ENCODE peak calls at places on chromosomes 3 and 15, in six cellular contexts. One of them, this sample, is unnamed.

GRCh38 chr3:87898971-87899370 is 159.8 kb downstream of the CGGBP1 start:
- DNase-seq in activated naive CD8-positive, alpha-beta T cell treated with anti-CD3 and anti-CD28 coated beads, Interleukin-2, amount 50 U/mL, for 24 hours: no peak
- DNase-seq in small intestine: no peak
- DNase-seq in stimulated activated CD8-positive, alpha-beta memory T cell treated with anti-CD3 and anti-CD28 coated beads, Interleukin-15, amount 100 ng/mL, for 24 hours: no peak
- DNase-seq in NCI-H187 treated with DMSO at 0.1 percent for 48 hours: no peak
- DNase-seq in endodermal cell: no peak
- DNase-seq in this sample: no peak

GRCh38 chr3:142275856-142276255 is 50.5 kb upstream of the GK5 start:
- DNase-seq in activated naive CD8-positive, alpha-beta T cell treated with anti-CD3 and anti-CD28 coated beads, Interleukin-2, amount 50 U/mL, for 24 hours: no peak
- DNase-seq in small intestine: no peak
- DNase-seq in stimulated activated CD8-positive, alpha-beta memory T cell treated with anti-CD3 and anti-CD28 coated beads, Interleukin-15, amount 100 ng/mL, for 24 hours: no peak
- DNase-seq in NCI-H187 treated with DMSO at 0.1 percent for 48 hours: no peak
- DNase-seq in endodermal cell: no peak
- DNase-seq in this sample: no peak

GRCh38 chr15:64263567-64263966 is 92.4 kb downstream of the CSNK1G1 start:
- DNase-seq in activated naive CD8-positive, alpha-beta T cell treated with anti-CD3 and anti-CD28 coated beads, Interleukin-2, amount 50 U/mL, for 24 hours: no peak
- DNase-seq in small intestine: no peak
- DNase-seq in stimulated activated CD8-positive, alpha-beta memory T cell treated with anti-CD3 and anti-CD28 coated beads, Interleukin-15, amount 100 ng/mL, for 24 hours: no peak
- DNase-seq in NCI-H187 treated with DMSO at 0.1 percent for 48 hours: no peak
- DNase-seq in endodermal cell: no peak
- DNase-seq in this sample: no peak

GRCh38 chr3:145719118-145719517 is 441.9 kb downstream of the PLOD2 start:
- DNase-seq in activated naive CD8-positive, alpha-beta T cell treated with anti-CD3 and anti-CD28 coated beads, Interleukin-2, amount 50 U/mL, for 24 hours: no peak
- DNase-seq in small intestine: no peak
- DNase-seq in stimulated activated CD8-positive, alpha-beta memory T cell treated with anti-CD3 and anti-CD28 coated beads, Interleukin-15, amount 100 ng/mL, for 24 hours: no peak
- DNase-seq in NCI-H187 treated with DMSO at 0.1 percent for 48 hours: no peak
- DNase-seq in endodermal cell: no peak
- DNase-seq in this sample: no peak

GRCh38 chr3:13264468-13264795 is 155.7 kb downstream of the NUP210 start:
- DNase-seq in activated naive CD8-positive, alpha-beta T cell treated with anti-CD3 and anti-CD28 coated beads, Interleukin-2, amount 50 U/mL, for 24 hours: no peak
- DNase-seq in small intestine: no peak
- DNase-seq in stimulated activated CD8-positive, alpha-beta memory T cell treated with anti-CD3 and anti-CD28 coated beads, Interleukin-15, amount 100 ng/mL, for 24 hours: no peak
- DNase-seq in NCI-H187 treated with DMSO at 0.1 percent for 48 hours: no peak
- DNase-seq in endodermal cell: no peak
- DNase-seq in this sample: no peak

GRCh38 chr3:190911382-190911781 is 48.9 kb upstream of the GMNC start:
- DNase-seq in activated naive CD8-positive, alpha-beta T cell treated with anti-CD3 and anti-CD28 coated beads, Interleukin-2, amount 50 U/mL, for 24 hours: no peak
- DNase-seq in small intestine: no peak
- DNase-seq in stimulated activated CD8-positive, alpha-beta memory T cell treated with anti-CD3 and anti-CD28 coated beads, Interleukin-15, amount 100 ng/mL, for 24 hours: no peak
- DNase-seq in NCI-H187 treated with DMSO at 0.1 percent for 48 hours: no peak
- DNase-seq in endodermal cell: peak
- DNase-seq in this sample: no peak

GRCh38 chr15:73004462-73004861 is 47.8 kb upstream of the NEO1 start:
- DNase-seq in activated naive CD8-positive, alpha-beta T cell treated with anti-CD3 and anti-CD28 coated beads, Interleukin-2, amount 50 U/mL, for 24 hours: no peak
- DNase-seq in small intestine: no peak
- DNase-seq in stimulated activated CD8-positive, alpha-beta memory T cell treated with anti-CD3 and anti-CD28 coated beads, Interleukin-15, amount 100 ng/mL, for 24 hours: no peak
- DNase-seq in NCI-H187 treated with DMSO at 0.1 percent for 48 hours: no peak
- DNase-seq in endodermal cell: no peak
- DNase-seq in this sample: no peak

GRCh38 chr3:142270407-142270806 is 45.0 kb upstream of the GK5 start:
- DNase-seq in activated naive CD8-positive, alpha-beta T cell treated with anti-CD3 and anti-CD28 coated beads, Interleukin-2, amount 50 U/mL, for 24 hours: no peak
- DNase-seq in small intestine: no peak
- DNase-seq in stimulated activated CD8-positive, alpha-beta memory T cell treated with anti-CD3 and anti-CD28 coated beads, Interleukin-15, amount 100 ng/mL, for 24 hours: no peak
- DNase-seq in NCI-H187 treated with DMSO at 0.1 percent for 48 hours: no peak
- DNase-seq in endodermal cell: no peak
- DNase-seq in this sample: no peak

GRCh38 chr15:84788500-84788899 is 28.7 kb upstream of the ALPK3 start:
- DNase-seq in activated naive CD8-positive, alpha-beta T cell treated with anti-CD3 and anti-CD28 coated beads, Interleukin-2, amount 50 U/mL, for 24 hours: no peak
- DNase-seq in small intestine: no peak
- DNase-seq in stimulated activated CD8-positive, alpha-beta memory T cell treated with anti-CD3 and anti-CD28 coated beads, Interleukin-15, amount 100 ng/mL, for 24 hours: no peak
- DNase-seq in NCI-H187 treated with DMSO at 0.1 percent for 48 hours: no peak
- DNase-seq in endodermal cell: no peak
- DNase-seq in this sample: no peak

GRCh38 chr3:106438916-106439315 is 570.1 kb upstream of the CBLB start:
- DNase-seq in activated naive CD8-positive, alpha-beta T cell treated with anti-CD3 and anti-CD28 coated beads, Interleukin-2, amount 50 U/mL, for 24 hours: no peak
- DNase-seq in small intestine: no peak
- DNase-seq in stimulated activated CD8-positive, alpha-beta memory T cell treated with anti-CD3 and anti-CD28 coated beads, Interleukin-15, amount 100 ng/mL, for 24 hours: no peak
- DNase-seq in NCI-H187 treated with DMSO at 0.1 percent for 48 hours: no peak
- DNase-seq in endodermal cell: no peak
- DNase-seq in this sample: no peak

GRCh38 chr3:193982258-193982659 is 153.7 kb upstream of the HES1 start:
- DNase-seq in activated naive CD8-positive, alpha-beta T cell treated with anti-CD3 and anti-CD28 coated beads, Interleukin-2, amount 50 U/mL, for 24 hours: no peak
- DNase-seq in small intestine: peak
- DNase-seq in stimulated activated CD8-positive, alpha-beta memory T cell treated with anti-CD3 and anti-CD28 coated beads, Interleukin-15, amount 100 ng/mL, for 24 hours: no peak
- DNase-seq in NCI-H187 treated with DMSO at 0.1 percent for 48 hours: no peak
- DNase-seq in endodermal cell: no peak
- DNase-seq in this sample: no peak

GRCh38 chr15:74108111-74108510 is 22.3 kb upstream of the ISLR2 start:
- DNase-seq in activated naive CD8-positive, alpha-beta T cell treated with anti-CD3 and anti-CD28 coated beads, Interleukin-2, amount 50 U/mL, for 24 hours: no peak
- DNase-seq in small intestine: no peak
- DNase-seq in stimulated activated CD8-positive, alpha-beta memory T cell treated with anti-CD3 and anti-CD28 coated beads, Interleukin-15, amount 100 ng/mL, for 24 hours: no peak
- DNase-seq in NCI-H187 treated with DMSO at 0.1 percent for 48 hours: no peak
- DNase-seq in endodermal cell: no peak
- DNase-seq in this sample: no peak

GRCh38 chr3:112354642-112355333 is 21.8 kb downstream of the CD200 start:
- DNase-seq in activated naive CD8-positive, alpha-beta T cell treated with anti-CD3 and anti-CD28 coated beads, Interleukin-2, amount 50 U/mL, for 24 hours: no peak
- DNase-seq in small intestine: no peak
- DNase-seq in stimulated activated CD8-positive, alpha-beta memory T cell treated with anti-CD3 and anti-CD28 coated beads, Interleukin-15, amount 100 ng/mL, for 24 hours: no peak
- DNase-seq in NCI-H187 treated with DMSO at 0.1 percent for 48 hours: no peak
- DNase-seq in endodermal cell: no peak
- DNase-seq in this sample: no peak

GRCh38 chr3:186137051-186137685 is 28.3 kb upstream of the ETV5 start:
- DNase-seq in activated naive CD8-positive, alpha-beta T cell treated with anti-CD3 and anti-CD28 coated beads, Interleukin-2, amount 50 U/mL, for 24 hours: no peak
- DNase-seq in small intestine: no peak
- DNase-seq in stimulated activated CD8-positive, alpha-beta memory T cell treated with anti-CD3 and anti-CD28 coated beads, Interleukin-15, amount 100 ng/mL, for 24 hours: no peak
- DNase-seq in NCI-H187 treated with DMSO at 0.1 percent for 48 hours: no peak
- DNase-seq in endodermal cell: peak
- DNase-seq in this sample: no peak

GRCh38 chr15:45790325-45790943 is 155.6 kb downstream of the SQOR start:
- DNase-seq in activated naive CD8-positive, alpha-beta T cell treated with anti-CD3 and anti-CD28 coated beads, Interleukin-2, amount 50 U/mL, for 24 hours: peak
- DNase-seq in small intestine: peak
- DNase-seq in stimulated activated CD8-positive, alpha-beta memory T cell treated with anti-CD3 and anti-CD28 coated beads, Interleukin-15, amount 100 ng/mL, for 24 hours: no peak
- DNase-seq in NCI-H187 treated with DMSO at 0.1 percent for 48 hours: no peak
- DNase-seq in endodermal cell: peak
- DNase-seq in this sample: peak

GRCh38 chr15:64858136-64858535 is 16.4 kb downstream of the PLEKHO2 start:
- DNase-seq in activated naive CD8-positive, alpha-beta T cell treated with anti-CD3 and anti-CD28 coated beads, Interleukin-2, amount 50 U/mL, for 24 hours: no peak
- DNase-seq in small intestine: no peak
- DNase-seq in stimulated activated CD8-positive, alpha-beta memory T cell treated with anti-CD3 and anti-CD28 coated beads, Interleukin-15, amount 100 ng/mL, for 24 hours: no peak
- DNase-seq in NCI-H187 treated with DMSO at 0.1 percent for 48 hours: no peak
- DNase-seq in endodermal cell: no peak
- DNase-seq in this sample: no peak

GRCh38 chr3:195559723-195560409 is 16.7 kb upstream of the PPP1R2 start:
- DNase-seq in activated naive CD8-positive, alpha-beta T cell treated with anti-CD3 and anti-CD28 coated beads, Interleukin-2, amount 50 U/mL, for 24 hours: no peak
- DNase-seq in small intestine: peak
- DNase-seq in stimulated activated CD8-positive, alpha-beta memory T cell treated with anti-CD3 and anti-CD28 coated beads, Interleukin-15, amount 100 ng/mL, for 24 hours: no peak
- DNase-seq in NCI-H187 treated with DMSO at 0.1 percent for 48 hours: no peak
- DNase-seq in endodermal cell: no peak
- DNase-seq in this sample: peak

GRCh38 chr3:69189487-69189886 is 67.1 kb upstream of the LMOD3 start:
- DNase-seq in activated naive CD8-positive, alpha-beta T cell treated with anti-CD3 and anti-CD28 coated beads, Interleukin-2, amount 50 U/mL, for 24 hours: no peak
- DNase-seq in small intestine: no peak
- DNase-seq in stimulated activated CD8-positive, alpha-beta memory T cell treated with anti-CD3 and anti-CD28 coated beads, Interleukin-15, amount 100 ng/mL, for 24 hours: no peak
- DNase-seq in NCI-H187 treated with DMSO at 0.1 percent for 48 hours: no peak
- DNase-seq in endodermal cell: no peak
- DNase-seq in this sample: no peak

GRCh38 chr3:35616346-35616745 is 23.0 kb upstream of the ARPP21 start:
- DNase-seq in activated naive CD8-positive, alpha-beta T cell treated with anti-CD3 and anti-CD28 coated beads, Interleukin-2, amount 50 U/mL, for 24 hours: no peak
- DNase-seq in small intestine: no peak
- DNase-seq in stimulated activated CD8-positive, alpha-beta memory T cell treated with anti-CD3 and anti-CD28 coated beads, Interleukin-15, amount 100 ng/mL, for 24 hours: no peak
- DNase-seq in NCI-H187 treated with DMSO at 0.1 percent for 48 hours: no peak
- DNase-seq in endodermal cell: no peak
- DNase-seq in this sample: no peak

GRCh38 chr3:115227046-115227445 is 80.0 kb upstream of the ZBTB20 start:
- DNase-seq in activated naive CD8-positive, alpha-beta T cell treated with anti-CD3 and anti-CD28 coated beads, Interleukin-2, amount 50 U/mL, for 24 hours: no peak
- DNase-seq in small intestine: no peak
- DNase-seq in stimulated activated CD8-positive, alpha-beta memory T cell treated with anti-CD3 and anti-CD28 coated beads, Interleukin-15, amount 100 ng/mL, for 24 hours: no peak
- DNase-seq in NCI-H187 treated with DMSO at 0.1 percent for 48 hours: no peak
- DNase-seq in endodermal cell: no peak
- DNase-seq in this sample: no peak

GRCh38 chr3:117548600-117548999 is 839.0 kb downstream of the TUSC7 start:
- DNase-seq in activated naive CD8-positive, alpha-beta T cell treated with anti-CD3 and anti-CD28 coated beads, Interleukin-2, amount 50 U/mL, for 24 hours: no peak
- DNase-seq in small intestine: no peak
- DNase-seq in stimulated activated CD8-positive, alpha-beta memory T cell treated with anti-CD3 and anti-CD28 coated beads, Interleukin-15, amount 100 ng/mL, for 24 hours: no peak
- DNase-seq in NCI-H187 treated with DMSO at 0.1 percent for 48 hours: no peak
- DNase-seq in endodermal cell: no peak
- DNase-seq in this sample: no peak

GRCh38 chr3:157931517-157931916 is 174.7 kb downstream of the SHOX2 start:
- DNase-seq in activated naive CD8-positive, alpha-beta T cell treated with anti-CD3 and anti-CD28 coated beads, Interleukin-2, amount 50 U/mL, for 24 hours: no peak
- DNase-seq in small intestine: no peak
- DNase-seq in stimulated activated CD8-positive, alpha-beta memory T cell treated with anti-CD3 and anti-CD28 coated beads, Interleukin-15, amount 100 ng/mL, for 24 hours: no peak
- DNase-seq in NCI-H187 treated with DMSO at 0.1 percent for 48 hours: no peak
- DNase-seq in endodermal cell: no peak
- DNase-seq in this sample: no peak

GRCh38 chr3:112038863-112039262 is 4.3 kb downstream of the TMPRSS7 start:
- DNase-seq in activated naive CD8-positive, alpha-beta T cell treated with anti-CD3 and anti-CD28 coated beads, Interleukin-2, amount 50 U/mL, for 24 hours: no peak
- DNase-seq in small intestine: no peak
- DNase-seq in stimulated activated CD8-positive, alpha-beta memory T cell treated with anti-CD3 and anti-CD28 coated beads, Interleukin-15, amount 100 ng/mL, for 24 hours: no peak
- DNase-seq in NCI-H187 treated with DMSO at 0.1 percent for 48 hours: no peak
- DNase-seq in endodermal cell: no peak
- DNase-seq in this sample: no peak

GRCh38 chr15:25241241-25241801 is 197.5 kb downstream of the UBE3A start:
- DNase-seq in activated naive CD8-positive, alpha-beta T cell treated with anti-CD3 and anti-CD28 coated beads, Interleukin-2, amount 50 U/mL, for 24 hours: no peak
- DNase-seq in small intestine: no peak
- DNase-seq in stimulated activated CD8-positive, alpha-beta memory T cell treated with anti-CD3 and anti-CD28 coated beads, Interleukin-15, amount 100 ng/mL, for 24 hours: no peak
- DNase-seq in NCI-H187 treated with DMSO at 0.1 percent for 48 hours: no peak
- DNase-seq in endodermal cell: no peak
- DNase-seq in this sample: no peak

GRCh38 chr15:54810031-54810430 is 386.7 kb downstream of the RSL24D1 start:
- DNase-seq in activated naive CD8-positive, alpha-beta T cell treated with anti-CD3 and anti-CD28 coated beads, Interleukin-2, amount 50 U/mL, for 24 hours: no peak
- DNase-seq in small intestine: no peak
- DNase-seq in stimulated activated CD8-positive, alpha-beta memory T cell treated with anti-CD3 and anti-CD28 coated beads, Interleukin-15, amount 100 ng/mL, for 24 hours: no peak
- DNase-seq in NCI-H187 treated with DMSO at 0.1 percent for 48 hours: no peak
- DNase-seq in endodermal cell: no peak
- DNase-seq in this sample: no peak

GRCh38 chr3:37118163-37118562 is 56.2 kb downstream of the LRRFIP2 start:
- DNase-seq in activated naive CD8-positive, alpha-beta T cell treated with anti-CD3 and anti-CD28 coated beads, Interleukin-2, amount 50 U/mL, for 24 hours: no peak
- DNase-seq in small intestine: no peak
- DNase-seq in stimulated activated CD8-positive, alpha-beta memory T cell treated with anti-CD3 and anti-CD28 coated beads, Interleukin-15, amount 100 ng/mL, for 24 hours: no peak
- DNase-seq in NCI-H187 treated with DMSO at 0.1 percent for 48 hours: no peak
- DNase-seq in endodermal cell: no peak
- DNase-seq in this sample: no peak

GRCh38 chr15:31366169-31366734 is 39.6 kb downstream of the KLF13 start:
- DNase-seq in activated naive CD8-positive, alpha-beta T cell treated with anti-CD3 and anti-CD28 coated beads, Interleukin-2, amount 50 U/mL, for 24 hours: no peak
- DNase-seq in small intestine: no peak
- DNase-seq in stimulated activated CD8-positive, alpha-beta memory T cell treated with anti-CD3 and anti-CD28 coated beads, Interleukin-15, amount 100 ng/mL, for 24 hours: no peak
- DNase-seq in NCI-H187 treated with DMSO at 0.1 percent for 48 hours: no peak
- DNase-seq in endodermal cell: peak
- DNase-seq in this sample: peak

GRCh38 chr3:63494646-63495045 is 157.8 kb upstream of the SNTN start:
- DNase-seq in activated naive CD8-positive, alpha-beta T cell treated with anti-CD3 and anti-CD28 coated beads, Interleukin-2, amount 50 U/mL, for 24 hours: no peak
- DNase-seq in small intestine: no peak
- DNase-seq in stimulated activated CD8-positive, alpha-beta memory T cell treated with anti-CD3 and anti-CD28 coated beads, Interleukin-15, amount 100 ng/mL, for 24 hours: no peak
- DNase-seq in NCI-H187 treated with DMSO at 0.1 percent for 48 hours: no peak
- DNase-seq in endodermal cell: no peak
- DNase-seq in this sample: no peak

GRCh38 chr3:160200328-160200727 is 24.9 kb upstream of the C3orf80 start:
- DNase-seq in activated naive CD8-positive, alpha-beta T cell treated with anti-CD3 and anti-CD28 coated beads, Interleukin-2, amount 50 U/mL, for 24 hours: no peak
- DNase-seq in small intestine: no peak
- DNase-seq in stimulated activated CD8-positive, alpha-beta memory T cell treated with anti-CD3 and anti-CD28 coated beads, Interleukin-15, amount 100 ng/mL, for 24 hours: no peak
- DNase-seq in NCI-H187 treated with DMSO at 0.1 percent for 48 hours: no peak
- DNase-seq in endodermal cell: no peak
- DNase-seq in this sample: no peak

GRCh38 chr3:42228796-42229195 is 37.2 kb downstream of the CCK start:
- DNase-seq in activated naive CD8-positive, alpha-beta T cell treated with anti-CD3 and anti-CD28 coated beads, Interleukin-2, amount 50 U/mL, for 24 hours: no peak
- DNase-seq in small intestine: no peak
- DNase-seq in stimulated activated CD8-positive, alpha-beta memory T cell treated with anti-CD3 and anti-CD28 coated beads, Interleukin-15, amount 100 ng/mL, for 24 hours: no peak
- DNase-seq in NCI-H187 treated with DMSO at 0.1 percent for 48 hours: no peak
- DNase-seq in endodermal cell: no peak
- DNase-seq in this sample: no peak

GRCh38 chr15:81113861-81114261 is 20.2 kb upstream of the CFAP161 start:
- DNase-seq in activated naive CD8-positive, alpha-beta T cell treated with anti-CD3 and anti-CD28 coated beads, Interleukin-2, amount 50 U/mL, for 24 hours: no peak
- DNase-seq in small intestine: no peak
- DNase-seq in stimulated activated CD8-positive, alpha-beta memory T cell treated with anti-CD3 and anti-CD28 coated beads, Interleukin-15, amount 100 ng/mL, for 24 hours: no peak
- DNase-seq in NCI-H187 treated with DMSO at 0.1 percent for 48 hours: no peak
- DNase-seq in endodermal cell: no peak
- DNase-seq in this sample: no peak

GRCh38 chr3:173502983-173503568 is 105.5 kb downstream of the NLGN1 start:
- DNase-seq in activated naive CD8-positive, alpha-beta T cell treated with anti-CD3 and anti-CD28 coated beads, Interleukin-2, amount 50 U/mL, for 24 hours: no peak
- DNase-seq in small intestine: no peak
- DNase-seq in stimulated activated CD8-positive, alpha-beta memory T cell treated with anti-CD3 and anti-CD28 coated beads, Interleukin-15, amount 100 ng/mL, for 24 hours: no peak
- DNase-seq in NCI-H187 treated with DMSO at 0.1 percent for 48 hours: no peak
- DNase-seq in endodermal cell: no peak
- DNase-seq in this sample: no peak

GRCh38 chr15:65556622-65557021 is 26.4 kb downstream of the HACD3 start:
- DNase-seq in activated naive CD8-positive, alpha-beta T cell treated with anti-CD3 and anti-CD28 coated beads, Interleukin-2, amount 50 U/mL, for 24 hours: no peak
- DNase-seq in small intestine: no peak
- DNase-seq in stimulated activated CD8-positive, alpha-beta memory T cell treated with anti-CD3 and anti-CD28 coated beads, Interleukin-15, amount 100 ng/mL, for 24 hours: no peak
- DNase-seq in NCI-H187 treated with DMSO at 0.1 percent for 48 hours: no peak
- DNase-seq in endodermal cell: no peak
- DNase-seq in this sample: no peak

GRCh38 chr15:80887148-80887547 is 102.5 kb downstream of the MESD start:
- DNase-seq in activated naive CD8-positive, alpha-beta T cell treated with anti-CD3 and anti-CD28 coated beads, Interleukin-2, amount 50 U/mL, for 24 hours: no peak
- DNase-seq in small intestine: no peak
- DNase-seq in stimulated activated CD8-positive, alpha-beta memory T cell treated with anti-CD3 and anti-CD28 coated beads, Interleukin-15, amount 100 ng/mL, for 24 hours: no peak
- DNase-seq in NCI-H187 treated with DMSO at 0.1 percent for 48 hours: no peak
- DNase-seq in endodermal cell: peak
- DNase-seq in this sample: no peak

GRCh38 chr15:92272106-92272505 is 121.6 kb upstream of the ST8SIA2 start:
- DNase-seq in activated naive CD8-positive, alpha-beta T cell treated with anti-CD3 and anti-CD28 coated beads, Interleukin-2, amount 50 U/mL, for 24 hours: no peak
- DNase-seq in small intestine: no peak
- DNase-seq in stimulated activated CD8-positive, alpha-beta memory T cell treated with anti-CD3 and anti-CD28 coated beads, Interleukin-15, amount 100 ng/mL, for 24 hours: no peak
- DNase-seq in NCI-H187 treated with DMSO at 0.1 percent for 48 hours: no peak
- DNase-seq in endodermal cell: no peak
- DNase-seq in this sample: no peak

GRCh38 chr3:73401616-73402265 is 223.0 kb downstream of the PDZRN3 start:
- DNase-seq in activated naive CD8-positive, alpha-beta T cell treated with anti-CD3 and anti-CD28 coated beads, Interleukin-2, amount 50 U/mL, for 24 hours: no peak
- DNase-seq in small intestine: peak
- DNase-seq in stimulated activated CD8-positive, alpha-beta memory T cell treated with anti-CD3 and anti-CD28 coated beads, Interleukin-15, amount 100 ng/mL, for 24 hours: no peak
- DNase-seq in NCI-H187 treated with DMSO at 0.1 percent for 48 hours: no peak
- DNase-seq in endodermal cell: no peak
- DNase-seq in this sample: peak

GRCh38 chr15:29130461-29130860 is 139.2 kb downstream of the NSMCE3 start:
- DNase-seq in activated naive CD8-positive, alpha-beta T cell treated with anti-CD3 and anti-CD28 coated beads, Interleukin-2, amount 50 U/mL, for 24 hours: no peak
- DNase-seq in small intestine: no peak
- DNase-seq in stimulated activated CD8-positive, alpha-beta memory T cell treated with anti-CD3 and anti-CD28 coated beads, Interleukin-15, amount 100 ng/mL, for 24 hours: no peak
- DNase-seq in NCI-H187 treated with DMSO at 0.1 percent for 48 hours: no peak
- DNase-seq in endodermal cell: no peak
- DNase-seq in this sample: no peak